ENCODE peak calls at places on chromosomes 3 and 15, in seven cellular contexts. F is Calu3; J is NCI-H748 treated with DMSO at 0.1 percent for 48 hours; T is NCI-H460; H is MCF 10A; L is activated CD4-positive, alpha-beta T cell treated with anti-CD3 and anti-CD28 coated beads, Interleukin-2, amount 50 U/mL, for 1 hour; A is endodermal cell. P is an unnamed sample.

GRCh38 chr3:155325263-155325835 is 31.9 kb upstream of the STRIT1 start:
- DNase-seq in F (no peak), J (no peak), T (no peak), H (no peak), L (no peak), A (no peak), P (peak; percentile 59)

GRCh38 chr3:84685467-84685866 is 273.3 kb upstream of the CADM2 start:
- DNase-seq in F (no peak), J (no peak), T (no peak), H (no peak), L (no peak), A (no peak), P (no peak)

GRCh38 chr3:151918253-151919029 is 45.0 kb downstream of the SUCNR1 start:
- DNase-seq in F (no peak), J (peak; percentile 43), T (peak; percentile 43), H (peak; percentile 50), L (no peak), A (no peak), P (peak; percentile 61)

GRCh38 chr3:28218917-28219198 is 22.6 kb upstream of the CMC1 start:
- DNase-seq in F (no peak), J (no peak), T (no peak), H (no peak), L (no peak), A (no peak), P (no peak)

GRCh38 chr3:117786339-117786738 is 1076.8 kb downstream of the TUSC7 start:
- DNase-seq in F (no peak), J (no peak), T (no peak), H (no peak), L (no peak), A (no peak), P (no peak)

GRCh38 chr15:51796777-51797474 is 32.5 kb upstream of the TMOD3 start:
- DNase-seq in F (no peak), J (no peak), T (peak; percentile 72), H (peak; percentile 61), L (no peak), A (no peak), P (peak; percentile 12)

GRCh38 chr15:39640665-39641064 is 59.8 kb downstream of the THBS1 start:
- DNase-seq in F (no peak), J (no peak), T (no peak), H (peak; percentile 71), L (no peak), A (no peak), P (no peak)

GRCh38 chr3:195893121-195893449 is 15.3 kb downstream of the TNK2 start:
- DNase-seq in F (no peak), J (no peak), T (no peak), H (no peak), L (no peak), A (no peak), P (no peak)

GRCh38 chr3:46981932-46982471 is 2.5 kb downstream of the NBEAL2 start:
- DNase-seq in F (peak; percentile 73), J (no peak), T (no peak), H (no peak), L (no peak), A (peak; percentile 83), P (peak; percentile 77)

GRCh38 chr15:62649793-62650420 is 392.6 kb upstream of the TPM1 start:
- DNase-seq in F (no peak), J (no peak), T (no peak), H (no peak), L (no peak), A (no peak), P (no peak)

GRCh38 chr15:63970723-63971426 is 75.4 kb downstream of the DAPK2 start:
- DNase-seq in F (no peak), J (no peak), T (no peak), H (no peak), L (peak; percentile 6), A (peak; percentile 19), P (no peak)

GRCh38 chr15:59252137-59252536 is 45.5 kb downstream of the LDHAL6B start:
- DNase-seq in F (no peak), J (no peak), T (no peak), H (no peak), L (no peak), A (no peak), P (no peak)

GRCh38 chr15:97026781-97027180 is 696.3 kb downstream of the NR2F2 start:
- DNase-seq in F (no peak), J (no peak), T (no peak), H (no peak), L (no peak), A (no peak), P (no peak)

GRCh38 chr3:29065211-29065785 is 215.6 kb upstream of the RBMS3 start:
- DNase-seq in F (peak; percentile 83), J (peak; percentile 85), T (peak; percentile 83), H (peak; percentile 98), L (no peak), A (peak; percentile 70), P (peak; percentile 83)

GRCh38 chr3:64109438-64109837 is 86.1 kb upstream of the PSMD6 start:
- DNase-seq in F (no peak), J (no peak), T (no peak), H (peak; percentile 19), L (no peak), A (peak; percentile 83), P (no peak)

GRCh38 chr15:67110958-67111864 is 45.8 kb downstream of the SMAD3 start:
- DNase-seq in F (no peak), J (no peak), T (no peak), H (no peak), L (no peak), A (no peak), P (no peak)

GRCh38 chr3:182979103-182979697 is 1.1 kb downstream of the DCUN1D1 start:
- DNase-seq in F (no peak), J (peak; percentile 50), T (no peak), H (no peak), L (no peak), A (peak; percentile 45), P (no peak)

GRCh38 chr3:68352031-68352430 is 580.3 kb downstream of the TAFA4 start:
- DNase-seq in F (no peak), J (no peak), T (no peak), H (no peak), L (no peak), A (no peak), P (no peak)

GRCh38 chr3:9934235-9934621 is 594 bp downstream of the CRELD1 start:
- DNase-seq in F (no peak), J (no peak), T (no peak), H (no peak), L (peak; percentile 48), A (no peak), P (peak; percentile 64)

GRCh38 chr15:70569139-70569717 is 194.1 kb downstream of the UACA start:
- DNase-seq in F (peak; percentile 61), J (no peak), T (peak; percentile 46), H (peak; percentile 91), L (no peak), A (peak; percentile 63), P (peak; percentile 53)

GRCh38 chr3:60101628-60102027 is 1051.8 kb upstream of the CFAP20DC start:
- DNase-seq in F (no peak), J (no peak), T (no peak), H (peak; percentile 4), L (no peak), A (no peak), P (no peak)

GRCh38 chr3:20352547-20353164 is 166.7 kb upstream of the SGO1 start:
- DNase-seq in F (no peak), J (no peak), T (no peak), H (peak; percentile 34), L (no peak), A (no peak), P (no peak)

GRCh38 chr3:172367205-172368105 is 80.8 kb downstream of the GHSR start:
- DNase-seq in F (no peak), J (no peak), T (no peak), H (no peak), L (no peak), A (no peak), P (no peak)

GRCh38 chr3:124107074-124107473 is 115.2 kb upstream of the ROPN1 start:
- DNase-seq in F (no peak), J (no peak), T (no peak), H (no peak), L (no peak), A (no peak), P (no peak)

GRCh38 chr15:69760263-69760855 is 307.7 kb downstream of the RPLP1 start:
- DNase-seq in F (no peak), J (no peak), T (no peak), H (peak; percentile 66), L (no peak), A (no peak), P (no peak)

GRCh38 chr15:77019476-77020331 is 24.8 kb downstream of the PSTPIP1 start:
- DNase-seq in F (no peak), J (no peak), T (no peak), H (no peak), L (no peak), A (peak; percentile 44), P (no peak)

GRCh38 chr3:42117175-42118008 is 26.2 kb downstream of the TRAK1 start:
- DNase-seq in F (peak; percentile 71), J (no peak), T (peak; percentile 9), H (peak; percentile 62), L (peak; percentile 5), A (peak; percentile 86), P (peak; percentile 79)

GRCh38 chr15:70156781-70157261 is 59.1 kb upstream of the TLE3 start:
- DNase-seq in F (no peak), J (peak; percentile 2), T (no peak), H (peak; percentile 45), L (no peak), A (peak; percentile 28), P (no peak)

GRCh38 chr3:175713263-175713662 is 854.1 kb downstream of the NAALADL2 start:
- DNase-seq in F (no peak), J (no peak), T (no peak), H (no peak), L (no peak), A (no peak), P (no peak)

GRCh38 chr3:76826915-76827314 is 213.0 kb upstream of the ROBO2 start:
- DNase-seq in F (no peak), J (peak; percentile 41), T (no peak), H (no peak), L (no peak), A (no peak), P (no peak)

GRCh38 chr3:175258763-175259162 is 399.6 kb downstream of the NAALADL2 start:
- DNase-seq in F (peak; percentile 56), J (no peak), T (no peak), H (peak; percentile 69), L (no peak), A (no peak), P (no peak)

GRCh38 chr15:57410373-57410772 is 34.1 kb downstream of the CGNL1 start:
- DNase-seq in F (no peak), J (no peak), T (no peak), H (no peak), L (no peak), A (no peak), P (no peak)

GRCh38 chr3:48797626-48798025 is 50.0 kb downstream of the PRKAR2A start:
- DNase-seq in F (no peak), J (no peak), T (no peak), H (peak; percentile 51), L (no peak), A (no peak), P (no peak)

GRCh38 chr15:77118787-77119410 is 48.0 kb upstream of the TSPAN3 start:
- DNase-seq in F (peak; percentile 51), J (peak; percentile 18), T (peak; percentile 52), H (peak; percentile 66), L (peak; percentile 19), A (no peak), P (peak; percentile 69)

P was measured in GM23338.